ENCODE peak calls at places on chromosomes 1 and 21, in five cellular contexts. One of them, this sample, is unnamed.
A peak's percentile ranks its signal among the peaks of the same experiment; 100 is the strongest.

GRCh38 chr1:183993132-183993531 is 44.4 kb downstream of the COLGALT2 start:
- DNase-seq in left lung: no peak
- DNase-seq in Ammon's horn: no peak
- DNase-seq in hypothalamus: no peak
- DNase-seq in activated CD4-positive, alpha-beta T cell treated with anti-CD3 and anti-CD28 coated beads, Interleukin-2, amount 50 U/mL, for 48 hours: no peak
- DNase-seq in this sample: no peak

GRCh38 chr1:202561726-202562442 is 148.4 kb downstream of the SYT2 start:
- DNase-seq in activated CD4-positive, alpha-beta T cell treated with anti-CD3 and anti-CD28 coated beads, Interleukin-2, amount 50 U/mL, for 48 hours: no peak
- DNase-seq in Ammon's horn: no peak
- DNase-seq in hypothalamus: no peak
- DNase-seq in left lung: no peak
- DNase-seq in this sample: no peak

GRCh38 chr1:221470000-221470698 is 271.7 kb downstream of the DUSP10 start:
- DNase-seq in Ammon's horn: no peak
- DNase-seq in left lung: no peak
- DNase-seq in hypothalamus: no peak
- DNase-seq in activated CD4-positive, alpha-beta T cell treated with anti-CD3 and anti-CD28 coated beads, Interleukin-2, amount 50 U/mL, for 48 hours: no peak
- DNase-seq in this sample: no peak

GRCh38 chr1:26768755-26769154 is 19.0 kb upstream of the PIGV start:
- DNase-seq in left lung: no peak
- DNase-seq in activated CD4-positive, alpha-beta T cell treated with anti-CD3 and anti-CD28 coated beads, Interleukin-2, amount 50 U/mL, for 48 hours: no peak
- DNase-seq in hypothalamus: no peak
- DNase-seq in Ammon's horn: no peak
- DNase-seq in this sample: no peak

GRCh38 chr1:41730806-41731205 is 187.9 kb downstream of the HIVEP3 start:
- DNase-seq in Ammon's horn: no peak
- DNase-seq in left lung: no peak
- DNase-seq in activated CD4-positive, alpha-beta T cell treated with anti-CD3 and anti-CD28 coated beads, Interleukin-2, amount 50 U/mL, for 48 hours: no peak
- DNase-seq in hypothalamus: no peak
- DNase-seq in this sample: no peak

GRCh38 chr1:17586172-17586963 is 46.9 kb downstream of the ARHGEF10L start:
- DNase-seq in left lung: no peak
- DNase-seq in activated CD4-positive, alpha-beta T cell treated with anti-CD3 and anti-CD28 coated beads, Interleukin-2, amount 50 U/mL, for 48 hours: no peak
- DNase-seq in hypothalamus: no peak
- DNase-seq in Ammon's horn: no peak
- DNase-seq in this sample: no peak

GRCh38 chr1:182170941-182171461 is 109.5 kb upstream of the ZNF648 start:
- DNase-seq in activated CD4-positive, alpha-beta T cell treated with anti-CD3 and anti-CD28 coated beads, Interleukin-2, amount 50 U/mL, for 48 hours: no peak
- DNase-seq in Ammon's horn: peak; percentile 28
- DNase-seq in left lung: no peak
- DNase-seq in hypothalamus: no peak
- DNase-seq in this sample: no peak

GRCh38 chr21:42850866-42851391 is 28.4 kb downstream of the WDR4 start:
- DNase-seq in hypothalamus: no peak
- DNase-seq in activated CD4-positive, alpha-beta T cell treated with anti-CD3 and anti-CD28 coated beads, Interleukin-2, amount 50 U/mL, for 48 hours: peak; percentile 48
- DNase-seq in Ammon's horn: no peak
- DNase-seq in left lung: peak; percentile 87
- DNase-seq in this sample: no peak

GRCh38 chr1:99674665-99675064 is 28.8 kb downstream of the PALMD start:
- DNase-seq in activated CD4-positive, alpha-beta T cell treated with anti-CD3 and anti-CD28 coated beads, Interleukin-2, amount 50 U/mL, for 48 hours: no peak
- DNase-seq in hypothalamus: no peak
- DNase-seq in Ammon's horn: no peak
- DNase-seq in left lung: no peak
- DNase-seq in this sample: no peak

GRCh38 chr1:200343874-200344273 is 66.0 kb downstream of the ZNF281 start:
- DNase-seq in Ammon's horn: no peak
- DNase-seq in left lung: no peak
- DNase-seq in activated CD4-positive, alpha-beta T cell treated with anti-CD3 and anti-CD28 coated beads, Interleukin-2, amount 50 U/mL, for 48 hours: no peak
- DNase-seq in hypothalamus: no peak
- DNase-seq in this sample: no peak

GRCh38 chr1:39564340-39564739 is 12.2 kb downstream of the PABPC4 start:
- DNase-seq in hypothalamus: no peak
- DNase-seq in Ammon's horn: no peak
- DNase-seq in left lung: no peak
- DNase-seq in activated CD4-positive, alpha-beta T cell treated with anti-CD3 and anti-CD28 coated beads, Interleukin-2, amount 50 U/mL, for 48 hours: no peak
- DNase-seq in this sample: no peak

GRCh38 chr1:30321216-30321910 is 402.0 kb downstream of the MATN1 start:
- DNase-seq in hypothalamus: no peak
- DNase-seq in left lung: no peak
- DNase-seq in activated CD4-positive, alpha-beta T cell treated with anti-CD3 and anti-CD28 coated beads, Interleukin-2, amount 50 U/mL, for 48 hours: no peak
- DNase-seq in Ammon's horn: no peak
- DNase-seq in this sample: no peak

GRCh38 chr1:206921772-206922265 is at the start of gene FCMR:
- DNase-seq in activated CD4-positive, alpha-beta T cell treated with anti-CD3 and anti-CD28 coated beads, Interleukin-2, amount 50 U/mL, for 48 hours: peak; percentile 43
- DNase-seq in Ammon's horn: peak; percentile 73
- DNase-seq in left lung: no peak
- DNase-seq in hypothalamus: peak; percentile 8
- DNase-seq in this sample: no peak

GRCh38 chr1:207103892-207104373 is at the start of gene C4BPA:
- DNase-seq in left lung: no peak
- DNase-seq in hypothalamus: no peak
- DNase-seq in activated CD4-positive, alpha-beta T cell treated with anti-CD3 and anti-CD28 coated beads, Interleukin-2, amount 50 U/mL, for 48 hours: no peak
- DNase-seq in Ammon's horn: no peak
- DNase-seq in this sample: no peak

GRCh38 chr21:29025328-29025713 is 853 bp downstream of the USP16 start:
- DNase-seq in activated CD4-positive, alpha-beta T cell treated with anti-CD3 and anti-CD28 coated beads, Interleukin-2, amount 50 U/mL, for 48 hours: no peak
- DNase-seq in left lung: no peak
- DNase-seq in Ammon's horn: no peak
- DNase-seq in hypothalamus: no peak
- DNase-seq in this sample: no peak

GRCh38 chr21:41124626-41125240 is 43.2 kb upstream of the BACE2 start:
- DNase-seq in activated CD4-positive, alpha-beta T cell treated with anti-CD3 and anti-CD28 coated beads, Interleukin-2, amount 50 U/mL, for 48 hours: no peak
- DNase-seq in Ammon's horn: no peak
- DNase-seq in left lung: no peak
- DNase-seq in hypothalamus: no peak
- DNase-seq in this sample: no peak

GRCh38 chr1:7538033-7538432 is 233.1 kb upstream of the VAMP3 start:
- DNase-seq in Ammon's horn: no peak
- DNase-seq in activated CD4-positive, alpha-beta T cell treated with anti-CD3 and anti-CD28 coated beads, Interleukin-2, amount 50 U/mL, for 48 hours: no peak
- DNase-seq in hypothalamus: peak; percentile 3
- DNase-seq in left lung: no peak
- DNase-seq in this sample: no peak